ENCODE peak calls at places on chromosomes 3 and 15, in five cellular contexts. J is mucosa of descending colon, T is HAP-1, P is body of pancreas, Q is A549. O is an unnamed sample.

GRCh38 chr3:102180291-102180931 is 254.4 kb upstream of the ZPLD1 start:
- DNase-seq in P (no peak), J (no peak), Q (peak; percentile 81), T (no peak), O (peak; percentile 76)

GRCh38 chr3:197219627-197220026 is 78.8 kb downstream of the DLG1 start:
- DNase-seq in J (no peak), T (no peak), P (no peak), Q (no peak), O (no peak)

GRCh38 chr3:126340943-126341754 is 16.1 kb downstream of the KLF15 start:
- DNase-seq in P (no peak), Q (no peak), J (no peak), T (peak; percentile 6), O (no peak)

GRCh38 chr15:51038258-51039042 is 56.3 kb downstream of the TNFAIP8L3 start:
- DNase-seq in J (no peak), P (no peak), T (no peak), Q (no peak), O (no peak)

GRCh38 chr15:49421991-49422390 is 1.1 kb upstream of the FGF7 start:
- DNase-seq in T (peak; percentile 49), Q (peak; percentile 40), P (peak; percentile 37), J (peak; percentile 31), O (peak; percentile 54)

GRCh38 chr15:24956131-24956838 is 1.5 kb downstream of the SNRPN start:
- DNase-seq in P (peak; percentile 85), J (peak; percentile 76), T (no peak), Q (peak; percentile 83), O (peak; percentile 49)

GRCh38 chr3:83513677-83514076 is 1445.1 kb upstream of the CADM2 start:
- DNase-seq in Q (no peak), T (no peak), J (no peak), P (no peak), O (no peak)

GRCh38 chr3:42693530-42693930 is 8.2 kb downstream of the KLHL40 start:
- DNase-seq in J (no peak), Q (no peak), P (no peak), T (no peak), O (no peak)

GRCh38 chr3:45659661-45660566 is 29.3 kb upstream of the SACM1L start:
- DNase-seq in T (peak; percentile 83), P (peak; percentile 73), Q (peak; percentile 82), J (peak; percentile 84), O (peak; percentile 79)

GRCh38 chr3:81643721-81644120 is 117.7 kb downstream of the GBE1 start:
- DNase-seq in P (no peak), J (no peak), Q (peak; percentile 25), T (peak; percentile 38), O (peak; percentile 7)

GRCh38 chr3:58528629-58529028 is 8.4 kb downstream of the ACOX2 start:
- DNase-seq in P (peak; percentile 90), Q (no peak), T (no peak), J (peak; percentile 40), O (no peak)

GRCh38 chr3:168273917-168274316 is 178.2 kb upstream of the GOLIM4 start:
- DNase-seq in J (no peak), Q (no peak), T (no peak), P (no peak), O (no peak)

GRCh38 chr3:132787616-132788015 is 65.4 kb upstream of the NPHP3 start:
- DNase-seq in J (no peak), Q (no peak), T (no peak), P (no peak), O (no peak)

GRCh38 chr3:132785292-132785691 is 63.1 kb upstream of the NPHP3 start:
- DNase-seq in Q (no peak), J (no peak), P (no peak), T (no peak), O (no peak)

GRCh38 chr3:132788299-132788698 is 66.1 kb upstream of the NPHP3 start:
- DNase-seq in J (no peak), Q (no peak), T (no peak), P (peak; percentile 13), O (no peak)

GRCh38 chr3:132784502-132785025 is 62.4 kb upstream of the NPHP3 start:
- DNase-seq in P (no peak), T (no peak), Q (no peak), J (no peak), O (no peak)

GRCh38 chr3:132786890-132787289 is 64.7 kb upstream of the NPHP3 start:
- DNase-seq in T (no peak), J (no peak), Q (no peak), P (no peak), O (no peak)
- H3K4me1 ChIP-seq in T (peaks cover 5% of the 10 kb centered on the region), J (no peaks in the 10 kb centered on the region), Q (no peaks in the 10 kb centered on the region), P (no peaks in the 10 kb centered on the region), O (no peaks in the 10 kb centered on the region)

DNA sequence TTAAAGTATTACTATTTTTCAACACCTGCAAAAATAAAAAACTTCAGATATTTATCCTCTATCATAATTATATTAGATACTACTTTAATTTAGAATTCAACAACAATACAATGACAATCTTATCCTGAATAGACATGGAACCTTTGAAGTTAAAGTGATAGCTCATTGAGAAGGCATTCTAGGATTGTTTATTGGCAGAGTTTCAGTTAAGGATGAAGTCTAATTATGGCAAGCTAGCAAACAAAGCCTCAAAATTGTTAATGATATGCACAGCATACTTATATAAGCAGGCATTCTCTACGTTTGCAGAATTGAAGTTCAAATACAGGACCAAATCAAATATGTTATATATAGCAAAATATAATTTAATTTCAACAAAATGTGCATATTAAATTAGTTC is 91.2 kb upstream of the ABI3BP start:
- DNase-seq in Q (no peak), P (no peak), J (no peak), T (no peak), O (no peak)
- H3K4me1 ChIP-seq in Q (peaks cover 11% of the 10 kb centered on the region), P (no peaks in the 10 kb centered on the region), J (no peaks in the 10 kb centered on the region), T (no peaks in the 10 kb centered on the region), O (no peaks in the 10 kb centered on the region)

GRCh38 chr15:58444658-58445332 is 13.0 kb downstream of the LIPC start:
- DNase-seq in T (no peak), J (no peak), Q (no peak), P (no peak), O (no peak)
- H3K4me1 ChIP-seq in T (no peaks in the 10 kb centered on the region), J (peaks cover 31% of the 10 kb centered on the region), Q (peaks cover 45% of the 10 kb centered on the region), P (peaks cover 27% of the 10 kb centered on the region), O (peaks cover 17% of the 10 kb centered on the region)

DNA sequence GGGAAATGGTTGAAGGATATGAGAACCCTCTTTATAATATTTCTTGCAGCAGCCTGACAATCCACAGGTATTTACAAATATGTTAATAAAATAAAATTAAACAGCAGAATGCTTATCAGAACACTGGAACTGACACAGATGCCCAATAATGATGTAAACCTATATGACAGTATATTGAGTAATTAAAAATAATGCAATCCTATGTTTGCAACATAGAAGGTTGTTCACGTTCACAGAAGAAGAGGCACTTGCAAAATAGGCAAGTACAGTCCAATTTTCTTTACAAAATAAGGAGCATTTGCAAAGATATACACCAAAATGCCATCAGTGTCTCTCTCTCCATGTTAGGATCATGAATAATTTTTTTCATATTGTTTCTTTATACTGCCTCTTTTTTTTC is 397.0 kb upstream of the WNT5A start:
- DNase-seq in T (no peak), J (no peak), P (no peak), Q (no peak), O (no peak)
- H3K4me1 ChIP-seq in T (peaks cover 35% of the 10 kb centered on the region), J (no peaks in the 10 kb centered on the region), P (peaks cover 6% of the 10 kb centered on the region), Q (no peaks in the 10 kb centered on the region), O (no peaks in the 10 kb centered on the region)

GRCh38 chr3:72897758-72898007 is 9.8 kb downstream of the GXYLT2 start:
- DNase-seq in P (no peak), T (no peak), Q (no peak), J (no peak), O (no peak)
- H3K4me1 ChIP-seq in P (no peaks in the 10 kb centered on the region), T (peaks cover under 1% of the 10 kb centered on the region), Q (peaks cover 10% of the 10 kb centered on the region), J (peaks cover 10% of the 10 kb centered on the region), O (no peaks in the 10 kb centered on the region)

GRCh38 chr3:141986548-141987107 is 110.2 kb downstream of the ATP1B3 start:
- DNase-seq in P (no peak), J (no peak), Q (no peak), T (no peak), O (no peak)
- H3K4me1 ChIP-seq in P (no peaks in the 10 kb centered on the region), J (no peaks in the 10 kb centered on the region), Q (no peaks in the 10 kb centered on the region), T (peaks cover 13% of the 10 kb centered on the region), O (no peaks in the 10 kb centered on the region)

GRCh38 chr3:144045766-144046165 is 74.1 kb downstream of the DIPK2A start:
- DNase-seq in T (no peak), Q (no peak), P (no peak), J (no peak), O (no peak)
- H3K4me1 ChIP-seq in T (peaks cover 4% of the 10 kb centered on the region), Q (no peaks in the 10 kb centered on the region), P (no peaks in the 10 kb centered on the region), J (no peaks in the 10 kb centered on the region), O (no peaks in the 10 kb centered on the region)

GRCh38 chr15:101121511-101122090 is 130.2 kb downstream of the CHSY1 start:
- DNase-seq in J (peak; percentile 76), T (peak; percentile 47), P (peak; percentile 51), Q (no peak), O (peak; percentile 6)

GRCh38 chr15:101120961-101121360 is 130.9 kb downstream of the CHSY1 start:
- DNase-seq in P (no peak), J (no peak), T (no peak), Q (no peak), O (no peak)

GRCh38 chr15:101122266-101122665 is 129.6 kb downstream of the CHSY1 start:
- DNase-seq in J (no peak), P (no peak), T (no peak), Q (no peak), O (no peak)

GRCh38 chr15:101123222-101123910 is 128.5 kb downstream of the CHSY1 start:
- DNase-seq in Q (no peak), J (no peak), P (no peak), T (no peak), O (no peak)

GRCh38 chr15:101122806-101123205 is 129.0 kb downstream of the CHSY1 start:
- DNase-seq in J (no peak), Q (no peak), P (no peak), T (no peak), O (no peak)
- H3K4me1 ChIP-seq in J (peaks cover 10% of the 10 kb centered on the region), Q (no peaks in the 10 kb centered on the region), P (peaks cover 6% of the 10 kb centered on the region), T (peaks cover 15% of the 10 kb centered on the region), O (peaks cover 12% of the 10 kb centered on the region)

O was measured in small intestine.